ENCODE peak calls at places on chromosomes 1 and 21, in seven cellular contexts. R is H9, Y is neuronal stem cell, U is trophoblast cell, N is IMR-90, O is mesenchymal stem cell, E is mesendoderm. X is an unnamed sample.

GRCh38 chr1:11590395-11590794 is 63.8 kb downstream of the FBXO2 start:
- DNase-seq in N (no peak), R (peak), O (no peak), U (no peak), E (peak), Y (no peak), X (no peak)

GRCh38 chr21:44398499-44398898 is 45.1 kb downstream of the TRPM2 start:
- DNase-seq in O (peak), E (no peak), U (no peak), N (no peak), Y (no peak), R (no peak), X (no peak)

GRCh38 chr1:168531605-168532345 is 12.0 kb downstream of the XCL2 start:
- DNase-seq in O (no peak), N (no peak), E (peak), R (no peak), U (no peak), Y (no peak), X (no peak)

GRCh38 chr21:37445228-37445627 is 78.7 kb downstream of the DYRK1A start:
- DNase-seq in Y (no peak), N (peak), E (no peak), R (no peak), U (no peak), O (peak), X (no peak)

GRCh38 chr1:216447898-216448568 is 24.8 kb upstream of the USH2A start:
- DNase-seq in O (no peak), Y (no peak), N (peak), R (no peak), E (no peak), U (no peak), X (no peak)

GRCh38 chr1:27967106-27967883 is 7.5 kb downstream of the XKR8 start:
- DNase-seq in O (no peak), E (no peak), R (no peak), U (no peak), N (no peak), Y (no peak), X (no peak)

GRCh38 chr1:100861379-100861778 is 33.3 kb downstream of the EXTL2 start:
- DNase-seq in U (no peak), E (no peak), Y (no peak), N (peak), R (no peak), O (no peak), X (no peak)

GRCh38 chr1:21220815-21221214 is 44.1 kb upstream of the EIF4G3 start:
- DNase-seq in Y (no peak), O (no peak), R (no peak), U (no peak), E (no peak), N (peak), X (no peak)

GRCh38 chr21:32886339-32886738 is 114.8 kb upstream of the PAXBP1 start:
- DNase-seq in U (no peak), R (no peak), E (no peak), N (no peak), Y (no peak), O (no peak), X (no peak)

GRCh38 chr1:10508511-10508951 is 33.8 kb downstream of the PEX14 start:
- DNase-seq in O (peak), U (peak), R (peak), E (peak), N (peak), Y (peak), X (no peak)

GRCh38 chr1:151862604-151863003 is 9.1 kb upstream of the THEM5 start:
- DNase-seq in E (no peak), N (no peak), O (no peak), Y (no peak), U (no peak), R (no peak), X (no peak)

GRCh38 chr1:151048645-151049032 is 1.1 kb downstream of the C1orf56 start:
- DNase-seq in E (no peak), R (no peak), O (no peak), Y (no peak), N (no peak), U (no peak), X (no peak)

GRCh38 chr21:41487082-41487481 is 20.9 kb downstream of the TMPRSS2 start:
- DNase-seq in R (no peak), E (no peak), O (peak), Y (no peak), U (no peak), N (no peak), X (no peak)

GRCh38 chr1:12201343-12202189 is 28.3 kb upstream of the VPS13D start:
- DNase-seq in N (no peak), Y (no peak), O (no peak), U (no peak), E (no peak), R (no peak), X (no peak)

GRCh38 chr21:45428534-45428933 is 23.6 kb downstream of the COL18A1 start:
- DNase-seq in N (no peak), E (no peak), Y (no peak), R (no peak), O (no peak), U (no peak), X (no peak)

GRCh38 chr1:204254031-204254661 is 40.4 kb upstream of the GOLT1A start:
- DNase-seq in N (peak), R (peak), E (peak), U (peak), O (peak), Y (no peak), X (no peak)

GRCh38 chr1:226656601-226657277 is 82.3 kb downstream of the ITPKB start:
- DNase-seq in N (peak), U (no peak), O (peak), R (no peak), E (no peak), Y (no peak), X (no peak)

GRCh38 chr1:222420621-222421020 is 127.3 kb downstream of the HHIPL2 start:
- DNase-seq in O (no peak), E (no peak), R (no peak), N (no peak), U (no peak), Y (no peak), X (no peak)

GRCh38 chr1:31371121-31371520 is 1.8 kb downstream of the FABP3 start:
- DNase-seq in U (no peak), O (no peak), E (no peak), N (no peak), Y (no peak), R (no peak), X (no peak)

GRCh38 chr1:32818804-32819541 is 1.5 kb downstream of the S100PBP start:
- DNase-seq in O (no peak), N (no peak), R (no peak), Y (no peak), E (no peak), U (no peak), X (no peak)

GRCh38 chr1:50981741-50982140 is 11.7 kb downstream of the CDKN2C start:
- DNase-seq in E (no peak), O (no peak), N (no peak), Y (no peak), R (no peak), U (no peak), X (no peak)

GRCh38 chr1:36132029-36132428 is 7.0 kb upstream of the COL8A2 start:
- DNase-seq in O (no peak), Y (no peak), N (no peak), R (no peak), E (no peak), U (no peak), X (no peak)

GRCh38 chr1:150536836-150537731 is 12.1 kb upstream of the ADAMTSL4 start:
- DNase-seq in E (peak), Y (no peak), R (no peak), U (no peak), O (peak), N (no peak), X (no peak)

GRCh38 chr1:8122160-8122476 is 96.0 kb upstream of the ERRFI1 start:
- DNase-seq in Y (no peak), O (peak), N (peak), U (no peak), R (no peak), E (no peak), X (no peak)

GRCh38 chr1:33653226-33653625 is 180.8 kb downstream of the ZSCAN20 start:
- DNase-seq in U (no peak), E (no peak), Y (no peak), O (no peak), N (no peak), R (no peak), X (no peak)

GRCh38 chr1:54352755-54353154 is 53.4 kb downstream of the SSBP3 start:
- DNase-seq in N (no peak), Y (no peak), O (peak), U (no peak), R (no peak), E (no peak), X (no peak)

GRCh38 chr1:58664881-58665280 is 35.0 kb downstream of the MYSM1 start:
- DNase-seq in R (no peak), Y (no peak), N (no peak), U (no peak), O (peak), E (no peak), X (no peak)

GRCh38 chr21:25360593-25360992 is 246.7 kb downstream of the MRPL39 start:
- DNase-seq in R (no peak), Y (no peak), U (no peak), E (no peak), O (no peak), N (no peak), X (no peak)

GRCh38 chr21:36209626-36210171 is 53.1 kb downstream of the DOP1B start:
- DNase-seq in R (peak), E (peak), Y (peak), N (peak), U (peak), O (peak), X (peak)

GRCh38 chr1:198416276-198416675 is 124.2 kb downstream of the ATP6V1G3 start:
- DNase-seq in N (peak), U (no peak), O (no peak), Y (no peak), E (peak), R (no peak), X (no peak)

GRCh38 chr1:225532240-225532944 is 104.6 kb upstream of the LBR start:
- DNase-seq in N (no peak), O (no peak), R (no peak), E (no peak), U (no peak), Y (no peak), X (no peak)

GRCh38 chr1:26225033-26225831 is 8.8 kb upstream of the CEP85 start:
- DNase-seq in R (peak), O (peak), E (peak), Y (peak), N (no peak), U (peak), X (no peak)

GRCh38 chr1:81563632-81564031 is 237.1 kb upstream of the ADGRL2 start:
- DNase-seq in R (no peak), N (no peak), Y (no peak), O (no peak), U (no peak), E (no peak), X (no peak)

GRCh38 chr1:96236156-96236739 is 485.3 kb upstream of the PTBP2 start:
- DNase-seq in Y (peak), N (peak), E (peak), O (peak), U (peak), R (no peak), X (no peak)

GRCh38 chr21:37437376-37438080 is 71.0 kb downstream of the DYRK1A start:
- DNase-seq in R (no peak), N (no peak), E (no peak), O (no peak), U (no peak), Y (no peak), X (no peak)

GRCh38 chr1:53071167-53071865 is 9.3 kb downstream of the PODN start:
- DNase-seq in Y (no peak), R (no peak), O (no peak), E (no peak), N (no peak), U (no peak), X (no peak)

GRCh38 chr1:231550448-231550781 is 21.9 kb downstream of the TSNAX start:
- DNase-seq in R (peak), O (peak), N (no peak), U (no peak), Y (no peak), E (peak), X (no peak)

GRCh38 chr1:177800386-177801058 is 169.3 kb downstream of the SEC16B start:
- DNase-seq in Y (no peak), R (no peak), U (no peak), N (peak), O (no peak), E (no peak), X (no peak)

GRCh38 chr1:110243581-110243980 is 33.5 kb downstream of the KCNC4 start:
- DNase-seq in U (no peak), O (no peak), R (no peak), Y (no peak), E (no peak), N (no peak), X (no peak)

GRCh38 chr1:33815061-33815460 is 48.8 kb upstream of the HMGB4 start:
- DNase-seq in E (no peak), O (no peak), U (no peak), R (no peak), Y (no peak), N (peak), X (no peak)

GRCh38 chr1:171279678-171280077 is 31.4 kb downstream of the FMO1 start:
- DNase-seq in N (no peak), O (no peak), Y (no peak), E (no peak), U (no peak), R (no peak), X (no peak)

GRCh38 chr1:171286032-171286705 is 27.8 kb upstream of the FMO4 start:
- DNase-seq in U (no peak), R (no peak), O (no peak), Y (no peak), E (no peak), N (peak), X (no peak)

GRCh38 chr1:171277534-171277933 is 29.2 kb downstream of the FMO1 start:
- DNase-seq in E (no peak), U (no peak), N (no peak), R (no peak), Y (no peak), O (no peak), X (no peak)

GRCh38 chr1:171279234-171279633 is 30.9 kb downstream of the FMO1 start:
- DNase-seq in R (no peak), Y (no peak), O (no peak), U (no peak), N (no peak), E (no peak), X (no peak)

GRCh38 chr1:171280596-171280995 is 32.3 kb downstream of the FMO1 start:
- DNase-seq in R (no peak), N (no peak), E (no peak), Y (no peak), U (no peak), O (no peak), X (no peak)
- H3K4ac ChIP-seq in R (no peak), N (no peak), E (no peak), Y (no peak), U (no peak), O (no peak), X (no peak)

GRCh38 chr1:228974296-228974695 is 239.0 kb downstream of the RHOU start:
- DNase-seq in O (no peak), R (no peak), U (no peak), E (no peak), N (no peak), Y (no peak), X (no peak)

GRCh38 chr1:228977307-228977706 is 242.0 kb downstream of the RHOU start:
- DNase-seq in U (no peak), R (peak), O (no peak), E (no peak), Y (no peak), N (no peak), X (no peak)

GRCh38 chr1:228976316-228976715 is 241.0 kb downstream of the RHOU start:
- DNase-seq in E (no peak), N (no peak), O (no peak), Y (no peak), U (no peak), R (peak), X (peak)

GRCh38 chr1:228977741-228978140 is 242.5 kb downstream of the RHOU start:
- DNase-seq in Y (no peak), N (no peak), R (peak), O (no peak), E (no peak), U (no peak), X (no peak)

GRCh38 chr1:228975238-228975929 is 240.1 kb downstream of the RHOU start:
- DNase-seq in O (no peak), Y (no peak), E (no peak), N (no peak), R (no peak), U (no peak), X (peak)
- H3K4ac ChIP-seq in O (no peak), Y (no peak), E (no peak), N (no peak), R (no peak), U (no peak), X (no peak)

DNA sequence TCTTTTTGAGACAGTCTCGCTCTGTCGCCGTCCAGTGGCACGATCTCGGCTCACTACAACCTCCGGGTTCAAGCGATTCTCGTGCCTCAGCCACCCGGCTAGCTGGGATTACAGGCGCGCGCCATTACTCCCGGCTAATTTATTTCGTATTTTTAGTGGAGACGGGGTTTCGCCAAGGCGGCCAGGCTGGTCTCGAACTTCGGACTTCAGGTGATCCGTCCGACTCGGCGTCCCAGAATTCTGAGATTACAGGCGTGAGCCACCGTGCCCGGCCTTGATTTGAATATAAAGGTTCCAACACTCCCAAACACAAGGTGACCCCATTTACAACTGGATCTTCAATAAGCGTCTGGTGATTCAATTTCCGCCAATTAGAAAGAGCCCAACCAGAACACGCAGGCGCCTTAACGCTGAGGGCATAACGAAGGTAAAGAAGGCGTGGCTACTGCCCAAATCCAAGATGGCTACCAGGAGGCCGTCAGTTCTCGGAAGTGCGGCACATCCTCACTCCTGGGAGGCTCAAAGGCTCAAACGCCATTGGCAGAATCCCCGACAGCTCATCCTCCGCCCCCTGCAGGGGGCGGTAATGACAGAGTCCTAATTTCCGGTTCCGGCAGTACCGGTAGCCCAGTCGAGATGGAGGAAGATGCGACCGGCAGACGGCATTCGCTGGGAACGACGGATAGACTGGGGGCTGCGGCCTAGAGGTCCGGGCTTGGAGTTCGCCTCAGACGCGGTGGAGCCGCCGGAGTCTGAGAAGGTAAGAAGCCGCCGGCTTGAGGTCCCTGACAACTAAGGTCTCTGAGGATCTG is at the start of gene SLC25A44:
- DNase-seq in R (peak), E (peak), N (peak), Y (peak), U (peak), O (peak), X (peak)
- H3K4ac ChIP-seq in R (peak), E (peak), N (peak), Y (no peak), U (peak), O (peak), X (peak)

DNA sequence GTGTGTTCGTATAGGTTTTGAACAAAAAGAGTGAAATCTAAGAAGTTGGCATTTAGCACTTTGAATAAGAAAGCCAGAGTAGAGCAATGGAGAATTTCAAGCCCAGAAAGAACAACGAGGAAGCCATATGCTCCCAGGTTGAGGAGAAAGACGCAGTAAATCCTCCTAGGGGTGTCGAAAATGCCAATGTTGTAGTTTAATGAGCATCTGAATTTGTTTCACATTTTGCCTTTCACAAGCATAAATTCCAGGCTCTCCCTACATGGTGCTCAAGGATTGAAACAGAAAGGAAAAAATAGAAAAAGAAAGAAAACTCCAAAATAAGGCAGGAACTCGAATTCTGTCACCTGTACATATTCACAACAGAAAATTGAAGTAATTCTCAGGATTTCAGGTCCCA is 264.7 kb upstream of the SGIP1 start:
- DNase-seq in N (no peak), U (no peak), R (no peak), E (no peak), O (no peak), Y (no peak), X (no peak)
- H3K4ac ChIP-seq in N (peak), U (no peak), R (no peak), E (no peak), O (no peak), Y (no peak), X (no peak)

GRCh38 chr1:183241446-183241845 is 55.4 kb downstream of the LAMC2 start:
- DNase-seq in O (no peak), E (no peak), Y (no peak), U (peak), N (no peak), R (no peak), X (no peak)

GRCh38 chr1:183239793-183240625 is 53.9 kb downstream of the LAMC2 start:
- DNase-seq in N (no peak), O (no peak), Y (no peak), E (no peak), U (no peak), R (no peak), X (no peak)

GRCh38 chr1:183237046-183237445 is 51.0 kb downstream of the LAMC2 start:
- DNase-seq in E (no peak), Y (no peak), N (no peak), O (no peak), R (no peak), U (no peak), X (no peak)

GRCh38 chr1:183238071-183238470 is 52.0 kb downstream of the LAMC2 start:
- DNase-seq in U (no peak), N (peak), R (no peak), Y (no peak), E (no peak), O (no peak), X (no peak)

DNA sequence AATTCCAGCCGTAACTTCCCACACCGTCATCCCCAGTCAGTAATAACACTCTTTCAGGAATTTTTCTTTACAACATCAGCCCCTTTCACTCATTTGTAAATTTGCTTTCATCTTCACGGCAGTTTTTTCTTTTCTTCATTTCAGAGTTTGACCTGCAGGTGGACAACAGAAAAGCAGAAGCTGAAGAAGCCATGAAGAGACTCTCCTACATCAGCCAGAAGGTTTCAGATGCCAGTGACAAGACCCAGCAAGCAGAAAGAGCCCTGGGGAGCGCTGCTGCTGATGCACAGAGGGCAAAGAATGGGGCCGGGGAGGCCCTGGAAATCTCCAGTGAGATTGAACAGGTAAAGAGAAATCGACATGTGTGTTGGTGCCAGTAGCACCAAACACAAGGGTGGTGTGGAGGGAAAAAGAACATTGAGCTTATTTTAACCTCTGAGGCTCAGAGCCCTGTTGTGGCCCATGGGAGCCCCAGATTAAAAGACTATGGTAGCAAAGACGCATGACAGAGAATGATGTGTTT is 53.2 kb downstream of the LAMC2 start:
- DNase-seq in E (no peak), U (peak), Y (no peak), N (no peak), O (no peak), R (no peak), X (no peak)
- H3K4ac ChIP-seq in E (no peak), U (no peak), Y (no peak), N (no peak), O (peak), R (no peak), X (no peak)